ENCODE peak calls at places on chromosomes 1 and 21, in six cellular contexts. One of them, this sample, is unnamed.

GRCh38 chr1:58108783-58109182 is 437.7 kb downstream of the OMA1 start:
- DNase-seq in kidney tubule cell: no peak
- DNase-seq in tibial artery: no peak
- DNase-seq in fibroblast of the conjunctiva: no peak
- DNase-seq in KG1: no peak
- DNase-seq in HEK293T: no peak
- DNase-seq in this sample: no peak

GRCh38 chr1:169571450-169571849 is 14.8 kb downstream of the F5 start:
- DNase-seq in fibroblast of the conjunctiva: no peak
- DNase-seq in tibial artery: no peak
- DNase-seq in KG1: no peak
- DNase-seq in HEK293T: no peak
- DNase-seq in kidney tubule cell: no peak
- DNase-seq in this sample: no peak

GRCh38 chr1:223180803-223181321 is 37.8 kb upstream of the TLR5 start:
- DNase-seq in HEK293T: no peak
- DNase-seq in fibroblast of the conjunctiva: no peak
- DNase-seq in kidney tubule cell: peak
- DNase-seq in tibial artery: no peak
- DNase-seq in KG1: no peak
- DNase-seq in this sample: no peak

GRCh38 chr1:116855788-116856187 is 53.9 kb upstream of the PTGFRN start:
- DNase-seq in fibroblast of the conjunctiva: peak
- DNase-seq in HEK293T: peak
- DNase-seq in KG1: no peak
- DNase-seq in kidney tubule cell: no peak
- DNase-seq in tibial artery: no peak
- DNase-seq in this sample: peak

GRCh38 chr1:225155555-225155954 is 226.1 kb downstream of the DNAH14 start:
- DNase-seq in fibroblast of the conjunctiva: no peak
- DNase-seq in tibial artery: no peak
- DNase-seq in kidney tubule cell: no peak
- DNase-seq in KG1: no peak
- DNase-seq in HEK293T: no peak
- DNase-seq in this sample: no peak

GRCh38 chr1:29832936-29833335 is 596.6 kb downstream of the PTPRU start:
- DNase-seq in fibroblast of the conjunctiva: no peak
- DNase-seq in HEK293T: no peak
- DNase-seq in KG1: no peak
- DNase-seq in kidney tubule cell: no peak
- DNase-seq in tibial artery: peak
- DNase-seq in this sample: no peak

GRCh38 chr1:113531321-113531720 is 141.0 kb downstream of the MAGI3 start:
- DNase-seq in KG1: no peak
- DNase-seq in HEK293T: no peak
- DNase-seq in fibroblast of the conjunctiva: no peak
- DNase-seq in kidney tubule cell: no peak
- DNase-seq in tibial artery: no peak
- DNase-seq in this sample: no peak

GRCh38 chr21:46317710-46318463 is 5.8 kb downstream of the C21orf58 start:
- DNase-seq in HEK293T: peak
- DNase-seq in KG1: no peak
- DNase-seq in tibial artery: no peak
- DNase-seq in fibroblast of the conjunctiva: no peak
- DNase-seq in kidney tubule cell: peak
- DNase-seq in this sample: no peak

GRCh38 chr1:244412116-244412639 is 39.5 kb downstream of the ADSS2 start:
- DNase-seq in fibroblast of the conjunctiva: no peak
- DNase-seq in HEK293T: no peak
- DNase-seq in KG1: no peak
- DNase-seq in tibial artery: no peak
- DNase-seq in kidney tubule cell: no peak
- DNase-seq in this sample: no peak

GRCh38 chr1:181479137-181479745 is 4.1 kb upstream of the CACNA1E start:
- DNase-seq in KG1: peak
- DNase-seq in tibial artery: no peak
- DNase-seq in kidney tubule cell: peak
- DNase-seq in HEK293T: peak
- DNase-seq in fibroblast of the conjunctiva: peak
- DNase-seq in this sample: no peak

GRCh38 chr1:209549384-209550001 is 34.0 kb upstream of the CAMK1G start:
- DNase-seq in fibroblast of the conjunctiva: no peak
- DNase-seq in tibial artery: no peak
- DNase-seq in kidney tubule cell: no peak
- DNase-seq in KG1: no peak
- DNase-seq in HEK293T: peak
- DNase-seq in this sample: no peak

GRCh38 chr1:53918343-53918742 is 24.4 kb downstream of the DIO1 start:
- DNase-seq in fibroblast of the conjunctiva: no peak
- DNase-seq in tibial artery: no peak
- DNase-seq in kidney tubule cell: no peak
- DNase-seq in HEK293T: no peak
- DNase-seq in KG1: no peak
- DNase-seq in this sample: no peak

GRCh38 chr1:110675060-110675791 is 486 bp upstream of the KCNA3 start:
- DNase-seq in kidney tubule cell: no peak
- DNase-seq in KG1: no peak
- DNase-seq in fibroblast of the conjunctiva: no peak
- DNase-seq in tibial artery: no peak
- DNase-seq in HEK293T: no peak
- DNase-seq in this sample: no peak

GRCh38 chr1:208257326-208257725 is 13.1 kb upstream of the PLXNA2 start:
- DNase-seq in kidney tubule cell: no peak
- DNase-seq in HEK293T: no peak
- DNase-seq in fibroblast of the conjunctiva: no peak
- DNase-seq in tibial artery: no peak
- DNase-seq in KG1: no peak
- DNase-seq in this sample: no peak

GRCh38 chr1:184860535-184860934 is 105.9 kb upstream of the EDEM3 start:
- DNase-seq in tibial artery: no peak
- DNase-seq in HEK293T: no peak
- DNase-seq in kidney tubule cell: no peak
- DNase-seq in fibroblast of the conjunctiva: no peak
- DNase-seq in KG1: no peak
- DNase-seq in this sample: no peak

GRCh38 chr1:230310381-230311163 is 115.6 kb downstream of the PGBD5 start:
- DNase-seq in HEK293T: peak
- DNase-seq in tibial artery: peak
- DNase-seq in KG1: peak
- DNase-seq in fibroblast of the conjunctiva: peak
- DNase-seq in kidney tubule cell: peak
- DNase-seq in this sample: peak

GRCh38 chr1:54379481-54380284 is 26.5 kb downstream of the SSBP3 start:
- DNase-seq in kidney tubule cell: no peak
- DNase-seq in fibroblast of the conjunctiva: no peak
- DNase-seq in HEK293T: no peak
- DNase-seq in tibial artery: peak
- DNase-seq in KG1: no peak
- DNase-seq in this sample: no peak

GRCh38 chr1:21051177-21051576 is 125.5 kb downstream of the EIF4G3 start:
- DNase-seq in HEK293T: no peak
- DNase-seq in kidney tubule cell: no peak
- DNase-seq in fibroblast of the conjunctiva: no peak
- DNase-seq in tibial artery: no peak
- DNase-seq in KG1: no peak
- DNase-seq in this sample: no peak

GRCh38 chr1:51517361-51518032 is 1.6 kb downstream of the EPS15 start:
- DNase-seq in tibial artery: no peak
- DNase-seq in kidney tubule cell: no peak
- DNase-seq in fibroblast of the conjunctiva: no peak
- DNase-seq in KG1: no peak
- DNase-seq in HEK293T: no peak
- DNase-seq in this sample: no peak

GRCh38 chr1:51968632-51969031 is 21.9 kb downstream of the RAB3B start:
- DNase-seq in HEK293T: no peak
- DNase-seq in KG1: no peak
- DNase-seq in kidney tubule cell: no peak
- DNase-seq in fibroblast of the conjunctiva: no peak
- DNase-seq in tibial artery: no peak
- DNase-seq in this sample: no peak